ENCODE peak calls at places on chromosomes 1 and 21, in four cellular contexts. I is prostate gland; U is PC-9; R is effector memory CD4-positive, alpha-beta T cell. B is an unnamed sample.

GRCh38 chr1:169679692-169680091 is 31.7 kb downstream of the SELL start:
- DNase-seq in R (no peak), I (no peak), U (no peak), B (no peak)

GRCh38 chr1:225888898-225889690 is at the start of gene LEFTY1:
- DNase-seq in R (no peak), I (no peak), U (no peak), B (no peak)

GRCh38 chr1:208895171-208895570 is 651.0 kb upstream of the PLXNA2 start:
- DNase-seq in R (no peak), I (no peak), U (no peak), B (no peak)

GRCh38 chr1:12708956-12709555 is 6.9 kb upstream of the AADACL3 start:
- DNase-seq in U (no peak), I (no peak), R (no peak), B (no peak)

GRCh38 chr21:34865922-34866271 is 183.2 kb downstream of the RUNX1 start:
- DNase-seq in I (no peak), U (peak), R (no peak), B (no peak)

GRCh38 chr1:208615356-208615755 is 371.2 kb upstream of the PLXNA2 start:
- DNase-seq in I (no peak), R (no peak), U (no peak), B (peak)

GRCh38 chr1:1407101-1407956 is at the start of gene MRPL20:
- DNase-seq in R (peak), U (peak), I (peak), B (peak)

GRCh38 chr1:226185153-226186036 is 1.1 kb downstream of the ACBD3 start:
- DNase-seq in U (no peak), I (no peak), R (no peak), B (peak)

GRCh38 chr1:214213136-214213535 is 67.8 kb upstream of the SMYD2 start:
- DNase-seq in R (no peak), U (peak), I (no peak), B (peak)

GRCh38 chr1:88595355-88595754 is 88.7 kb upstream of the PKN2 start:
- DNase-seq in R (no peak), U (peak), I (no peak), B (peak)

GRCh38 chr1:55957233-55957632 is 622.1 kb downstream of the PLPP3 start:
- DNase-seq in I (no peak), U (no peak), R (no peak), B (no peak)

GRCh38 chr1:158362501-158362900 is 8.8 kb downstream of the CD1E start:
- DNase-seq in U (no peak), I (no peak), R (no peak), B (no peak)

GRCh38 chr1:54401799-54402198 is 4.4 kb downstream of the SSBP3 start:
- DNase-seq in I (no peak), U (no peak), R (no peak), B (no peak)

GRCh38 chr1:63871451-63871850 is 97.6 kb downstream of the ROR1 start:
- DNase-seq in R (no peak), U (no peak), I (no peak), B (no peak)

GRCh38 chr1:17234405-17234804 is 14.5 kb upstream of the PADI3 start:
- DNase-seq in R (no peak), U (no peak), I (no peak), B (no peak)

GRCh38 chr1:17236779-17237601 is 11.9 kb upstream of the PADI3 start:
- DNase-seq in I (peak), R (peak), U (peak), B (peak)

GRCh38 chr1:17232759-17233661 is 15.9 kb upstream of the PADI3 start:
- DNase-seq in I (peak), R (no peak), U (peak), B (peak)

GRCh38 chr1:17233675-17234074 is 15.2 kb upstream of the PADI3 start:
- DNase-seq in I (peak), U (peak), R (no peak), B (peak)

DNA sequence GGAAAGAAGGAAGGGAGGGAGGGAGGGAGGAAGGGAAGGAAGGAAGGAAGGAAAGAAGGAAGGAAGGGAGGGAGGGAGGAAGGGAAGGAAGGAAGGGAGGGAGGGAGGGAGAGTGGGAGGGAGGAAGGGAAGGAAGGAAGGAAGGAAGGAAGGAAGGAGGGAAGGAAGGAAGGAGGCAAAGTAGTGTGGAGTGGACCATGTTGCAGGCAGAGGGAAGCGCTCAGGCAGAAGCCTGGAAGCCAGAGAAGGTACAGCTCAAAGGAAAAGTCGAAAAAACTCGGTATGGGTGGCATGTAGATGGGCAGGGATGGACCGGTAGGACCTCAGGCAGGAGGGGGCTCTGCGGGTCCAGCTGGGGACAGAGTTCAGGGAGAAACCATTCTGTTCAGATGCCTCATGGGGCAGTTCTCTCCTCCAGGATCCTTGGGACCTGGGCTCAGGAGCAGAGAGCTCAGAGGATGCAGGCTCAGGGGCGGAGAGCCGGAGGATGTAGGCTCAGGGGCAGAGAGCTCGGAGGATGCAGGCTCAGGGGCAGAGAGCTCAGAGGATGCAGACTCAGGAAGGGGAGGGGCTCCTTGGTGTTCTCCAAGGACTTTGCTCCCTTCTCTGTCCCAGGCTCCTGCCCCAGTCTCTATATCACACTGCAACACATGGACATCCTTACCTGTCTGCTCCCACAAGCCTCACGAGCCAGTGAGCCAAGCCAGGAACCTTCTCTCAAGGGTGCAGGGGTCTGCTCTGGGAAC is 13.6 kb upstream of the PADI3 start:
- DNase-seq in I (no peak), U (no peak), R (no peak), B (no peak)
- H3K27ac ChIP-seq in I (no peak), U (peak), R (no peak), B (no peak)

DNA sequence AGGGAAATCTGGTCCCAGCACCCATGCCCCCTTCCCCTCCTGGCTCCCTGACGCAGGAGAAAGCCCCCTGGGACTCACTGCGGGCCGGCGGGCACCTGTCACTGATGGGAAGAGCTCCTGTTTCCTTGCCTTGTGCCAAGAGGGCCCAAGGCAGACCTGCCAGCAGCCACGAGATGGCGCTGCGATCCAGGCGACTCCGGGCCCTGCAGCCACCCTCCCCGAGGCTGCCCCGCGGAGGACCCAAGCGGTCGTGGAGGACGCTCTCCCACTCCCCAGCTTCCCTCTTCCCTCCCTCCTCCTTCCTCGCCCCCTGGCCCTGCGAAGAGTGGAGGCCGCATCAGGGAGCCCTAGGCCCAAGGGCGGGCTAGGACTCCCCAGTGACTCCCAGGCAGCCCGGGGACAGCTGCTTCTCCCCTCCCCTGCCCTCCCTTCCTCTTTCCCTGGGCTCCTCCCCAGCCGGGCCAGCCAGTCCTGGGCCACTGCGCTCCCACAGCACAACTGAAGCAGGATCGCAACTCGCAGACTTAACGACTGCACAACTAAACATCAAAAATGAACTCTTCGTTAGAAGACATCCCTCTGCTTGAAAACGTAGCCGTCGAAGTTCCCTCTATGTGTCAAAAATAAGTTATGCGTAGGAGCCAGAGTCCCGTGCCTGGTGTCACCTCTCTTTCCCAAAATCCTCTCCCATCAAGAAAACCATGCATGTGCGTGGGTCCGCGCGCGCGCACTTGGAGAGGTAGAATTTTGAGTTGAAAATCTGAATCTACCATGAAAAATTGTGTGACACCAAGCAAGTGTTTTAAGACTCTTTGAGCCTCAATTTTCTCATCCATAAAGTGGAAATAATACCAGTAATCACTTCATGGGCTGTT is 34.2 kb downstream of the BATF3 start:
- DNase-seq in U (peak), I (peak), R (peak), B (peak)
- H3K27ac ChIP-seq in U (no peak), I (peak), R (no peak), B (no peak)

GRCh38 chr1:240101306-240101705 is 9.6 kb downstream of the FMN2 start:
- DNase-seq in U (no peak), I (no peak), R (no peak), B (no peak)

GRCh38 chr1:240099748-240100147 is 8.1 kb downstream of the FMN2 start:
- DNase-seq in U (no peak), I (no peak), R (no peak), B (no peak)

GRCh38 chr1:240100351-240100750 is 8.7 kb downstream of the FMN2 start:
- DNase-seq in U (no peak), I (no peak), R (no peak), B (no peak)

GRCh38 chr1:240099329-240099728 is 7.6 kb downstream of the FMN2 start:
- DNase-seq in U (no peak), R (no peak), I (no peak), B (no peak)

DNA sequence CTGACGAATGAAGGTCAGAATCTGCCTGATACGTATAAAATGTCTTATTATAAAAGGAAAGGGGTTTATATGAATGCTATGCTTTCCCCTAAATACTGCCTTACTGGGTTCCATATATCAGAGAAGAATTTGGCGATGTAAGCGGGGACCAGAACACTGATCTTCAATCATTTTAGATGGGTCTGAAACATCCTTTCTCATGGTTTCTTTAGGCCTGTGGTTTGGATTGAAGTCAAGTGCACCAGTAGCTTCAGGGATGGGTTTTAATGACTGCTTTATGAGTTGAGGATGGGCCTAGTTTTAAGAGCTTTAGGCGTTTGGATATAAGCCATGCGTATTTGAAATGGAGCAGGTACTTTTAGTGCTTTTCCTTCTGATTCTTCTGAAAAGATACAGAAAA is 6.9 kb downstream of the FMN2 start:
- DNase-seq in I (no peak), U (no peak), R (no peak), B (no peak)
- H3K27ac ChIP-seq in I (no peak), U (no peak), R (no peak), B (no peak)

GRCh38 chr21:36384885-36385232 is 333 bp upstream of the CHAF1B start:
- DNase-seq in U (no peak), R (no peak), I (no peak), B (no peak)

GRCh38 chr21:36385909-36386642 is 884 bp downstream of the CHAF1B start:
- DNase-seq in U (no peak), I (no peak), R (no peak), B (peak)

GRCh38 chr21:36385233-36385908 is at the start of gene CHAF1B:
- DNase-seq in U (peak), R (peak), I (peak), B (peak)

GRCh38 chr21:36388835-36389234 is 3.6 kb downstream of the CHAF1B start:
- DNase-seq in I (no peak), R (no peak), U (no peak), B (no peak)

DNA sequence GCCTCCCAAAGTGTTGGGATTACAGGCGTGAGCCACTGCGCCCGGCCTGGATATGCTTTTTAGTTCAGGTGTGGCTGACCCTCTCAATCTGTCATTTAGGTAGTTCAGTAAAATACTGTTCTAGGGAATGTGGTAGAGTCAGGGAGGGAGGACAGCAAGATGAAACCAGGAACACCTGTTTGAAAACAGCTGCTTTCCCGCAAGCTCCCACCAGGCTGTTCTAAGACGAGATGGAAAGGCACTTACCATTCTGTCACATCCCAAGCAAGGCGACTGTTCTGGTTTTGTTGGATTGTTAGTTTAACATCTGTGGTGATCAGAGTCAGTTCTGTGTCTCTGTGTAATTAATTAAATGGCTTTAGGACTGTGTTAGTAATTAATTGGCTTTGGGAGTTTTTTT is 2.9 kb downstream of the CHAF1B start:
- DNase-seq in I (no peak), R (no peak), U (no peak), B (no peak)
- H3K27ac ChIP-seq in I (no peak), R (no peak), U (no peak), B (no peak)

DNA sequence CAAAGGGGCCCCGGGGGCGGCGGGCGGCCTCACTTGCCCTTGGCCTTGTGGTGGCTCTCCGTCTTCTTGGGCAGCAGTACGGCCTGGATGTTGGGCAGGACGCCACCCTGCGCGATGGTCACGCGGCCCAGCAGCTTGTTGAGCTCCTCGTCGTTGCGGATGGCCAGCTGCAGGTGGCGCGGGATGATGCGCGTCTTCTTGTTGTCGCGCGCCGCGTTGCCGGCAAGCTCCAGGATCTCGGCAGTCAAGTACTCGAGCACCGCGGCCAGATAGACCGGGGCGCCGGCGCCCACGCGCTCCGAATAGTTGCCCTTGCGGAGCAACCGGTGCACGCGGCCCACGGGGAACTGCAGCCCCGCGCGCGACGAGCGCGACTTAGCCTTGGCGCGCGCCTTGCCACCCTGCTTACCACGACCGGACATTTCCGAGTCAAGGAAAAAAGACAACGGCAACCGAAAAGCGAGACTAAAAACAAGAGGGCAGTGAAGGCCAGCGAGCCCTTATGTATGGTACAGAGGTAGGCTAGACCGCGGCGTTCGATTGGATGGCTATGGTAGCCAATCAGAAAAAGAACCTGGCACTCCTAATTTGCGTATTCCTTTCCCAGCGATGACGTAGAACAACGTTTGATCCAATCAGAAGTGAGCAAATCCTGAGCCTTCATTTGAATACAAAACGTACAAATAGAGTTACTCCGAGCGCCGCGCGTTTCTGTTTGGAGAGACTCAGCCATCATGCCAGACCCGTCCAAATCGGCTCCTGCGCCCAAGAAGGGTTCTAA is 29.6 kb upstream of the RNF187 start:
- DNase-seq in R (peak), U (peak), I (peak), B (peak)
- H3K27ac ChIP-seq in R (peak), U (peak), I (peak), B (no peak)

B was measured in foreskin keratinocyte.